ENCODE peak calls at places on chromosome 21, in four cellular contexts. C, B, S and K are unnamed samples. For H3K4me1, the result is how much of the 10 kb centered on the place peaks cover.

GRCh38 chr21:31490471-31490870 is 146.4 kb upstream of the TIAM1 start:
- DNase-seq in C (peak), B (no peak), S (no peak), K (no peak)

GRCh38 chr21:26843912-26844257 is 1.3 kb downstream of the ADAMTS1 start:
- DNase-seq in C (no peak), B (peak), S (no peak), K (no peak)

GRCh38 chr21:18443686-18444085 is 40.1 kb upstream of the TMPRSS15 start:
- DNase-seq in C (no peak), B (no peak), S (no peak), K (no peak)

GRCh38 chr21:26280715-26281310 is 110.2 kb upstream of the APP start:
- DNase-seq in C (no peak), B (no peak), S (peak), K (no peak)

GRCh38 chr21:39915881-39916280 is 48.6 kb downstream of the PCP4 start:
- DNase-seq in C (no peak), B (peak), S (no peak), K (no peak)

GRCh38 chr21:18449586-18449985 is 46.0 kb upstream of the TMPRSS15 start:
- DNase-seq in C (no peak), B (no peak), S (no peak), K (peak)

GRCh38 chr21:17585875-17586450 is 26.7 kb downstream of the BTG3 start:
- DNase-seq in C (no peak), B (peak), S (peak), K (no peak)

GRCh38 chr21:16536661-16537359 is 807.0 kb downstream of the USP25 start:
- DNase-seq in C (no peak), B (peak), S (no peak), K (peak)

GRCh38 chr21:45088729-45089128 is 14.3 kb downstream of the ADARB1 start:
- DNase-seq in C (no peak), B (no peak), S (no peak), K (no peak)

GRCh38 chr21:20856926-20857325 is 141.3 kb upstream of the NCAM2 start:
- DNase-seq in C (no peak), B (no peak), S (no peak), K (no peak)

GRCh38 chr21:28215214-28215954 is 777.3 kb downstream of the LTN1 start:
- DNase-seq in C (no peak), B (peak), S (no peak), K (peak)

GRCh38 chr21:40115775-40116174 is 248.5 kb downstream of the PCP4 start:
- DNase-seq in C (no peak), B (no peak), S (no peak), K (no peak)

GRCh38 chr21:37264808-37265207 is 2.3 kb downstream of the VPS26C start:
- DNase-seq in C (no peak), B (no peak), S (no peak), K (peak)

GRCh38 chr21:37268186-37268503 is 1.0 kb upstream of the VPS26C start:
- DNase-seq in C (no peak), B (no peak), S (no peak), K (no peak)

GRCh38 chr21:37269481-37269880 is 2.3 kb upstream of the VPS26C start:
- DNase-seq in C (no peak), B (no peak), S (no peak), K (no peak)

GRCh38 chr21:37266515-37267221 is 466 bp downstream of the VPS26C start:
- DNase-seq in C (no peak), B (peak), S (peak), K (no peak)

DNA sequence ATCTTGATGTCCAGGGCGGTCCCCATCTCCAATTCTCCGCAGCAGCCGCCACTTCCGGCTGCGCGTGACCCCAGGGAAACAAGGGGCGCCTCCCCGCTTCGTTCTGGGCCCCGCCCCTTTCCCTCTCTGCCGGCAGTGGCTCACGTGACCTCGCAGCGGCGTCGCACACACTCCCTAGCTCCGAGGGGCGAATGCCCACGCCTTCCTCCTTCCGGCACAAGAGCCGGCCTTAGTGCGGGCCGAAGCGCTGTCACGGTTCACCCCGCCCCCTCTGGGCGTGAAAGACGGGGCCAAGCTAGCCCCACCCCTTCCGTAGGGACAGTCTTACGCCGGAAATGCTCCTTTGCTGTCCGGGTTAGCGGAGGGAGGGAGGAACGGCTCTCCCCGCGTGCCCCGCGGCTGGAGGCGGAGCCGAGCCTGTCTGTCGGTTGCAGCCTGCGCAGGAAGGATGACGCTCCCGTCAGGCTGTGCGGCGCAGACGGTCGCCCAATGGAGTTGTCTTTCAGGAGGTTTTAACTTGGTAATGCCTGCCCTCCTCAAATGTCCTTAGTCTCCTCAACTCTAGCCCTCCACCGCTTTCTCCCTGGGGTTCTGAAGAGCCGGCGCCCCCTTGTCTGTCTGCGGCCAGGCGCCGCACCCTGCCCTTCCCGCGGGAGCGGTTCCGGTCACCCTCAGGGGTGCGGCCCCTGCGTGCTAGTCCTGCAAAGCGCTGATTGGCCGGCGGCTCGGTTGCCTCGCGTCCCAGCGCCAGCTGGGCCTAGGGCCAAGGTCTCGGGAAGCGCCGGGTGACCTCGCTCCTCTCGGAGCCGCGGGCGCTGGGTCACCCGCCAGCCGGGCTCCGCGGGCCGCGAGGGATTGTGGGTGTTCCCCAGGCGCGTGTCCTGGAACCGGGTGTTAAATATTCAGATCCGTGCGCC is at the start of gene VPS26C:
- DNase-seq in C (peak), B (peak), S (peak), K (peak)
- TF ChIP-seq CTCF in C (peak), B (no peak), S (no peak), K (peak)

GRCh38 chr21:38912789-38913119 is 107.0 kb downstream of the ETS2 start:
- DNase-seq in C (no peak), B (no peak), S (no peak), K (no peak)

GRCh38 chr21:38912355-38912619 is 106.6 kb downstream of the ETS2 start:
- DNase-seq in C (no peak), B (peak), S (no peak), K (no peak)

GRCh38 chr21:38914531-38915385 is 109.0 kb downstream of the ETS2 start:
- DNase-seq in C (no peak), B (peak), S (peak), K (no peak)

GRCh38 chr21:38914071-38914491 is 108.4 kb downstream of the ETS2 start:
- DNase-seq in C (no peak), B (no peak), S (no peak), K (no peak)

DNA sequence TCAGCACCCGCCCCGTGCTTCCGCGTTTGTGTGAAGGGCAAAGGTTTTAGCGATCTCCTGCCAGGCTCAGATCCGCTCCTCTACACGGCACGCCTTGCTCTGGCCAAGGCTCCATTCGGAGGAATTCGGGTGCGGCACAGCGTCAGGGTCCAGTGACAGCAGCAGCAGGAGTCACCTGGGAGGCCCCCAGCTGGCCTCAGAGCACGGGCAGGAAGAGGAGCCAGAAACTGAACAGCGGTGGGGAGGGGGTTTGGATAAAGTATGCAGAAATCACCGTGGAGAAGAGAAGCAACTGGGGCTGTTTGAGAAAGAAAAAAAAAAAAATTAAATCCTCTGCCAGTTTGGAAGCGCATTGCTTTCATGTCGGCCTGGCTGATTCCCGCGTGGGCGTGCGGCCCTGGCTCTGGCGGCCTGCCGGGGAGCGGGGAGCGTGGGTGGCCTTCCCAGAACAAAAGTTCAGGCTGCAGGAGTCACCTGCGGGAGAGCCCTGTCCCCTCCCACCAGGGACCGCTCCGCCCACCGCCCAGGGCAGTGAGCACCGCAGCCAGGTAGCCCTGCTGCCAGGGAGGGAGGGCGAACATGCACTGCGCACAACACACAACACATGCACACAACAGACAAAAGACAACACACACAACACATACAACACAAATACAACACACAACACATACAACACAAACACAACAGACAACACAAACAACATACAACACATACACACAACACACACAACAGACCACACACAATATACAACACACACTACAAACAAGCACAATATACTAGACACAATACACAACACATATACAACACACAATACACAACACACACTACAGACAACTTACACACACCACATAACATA is 107.6 kb downstream of the ETS2 start:
- DNase-seq in C (peak), B (peak), S (peak), K (peak)
- H3K4me1 ChIP-seq in C (under half), B (under half), S (under half), K (under half)

GRCh38 chr21:36105327-36105842 is 29.5 kb upstream of the CBR3 start:
- DNase-seq in C (no peak), B (no peak), S (no peak), K (no peak)
- H3K27ac ChIP-seq in C (no peak), B (no peak), S (no peak), K (no peak)

DNA sequence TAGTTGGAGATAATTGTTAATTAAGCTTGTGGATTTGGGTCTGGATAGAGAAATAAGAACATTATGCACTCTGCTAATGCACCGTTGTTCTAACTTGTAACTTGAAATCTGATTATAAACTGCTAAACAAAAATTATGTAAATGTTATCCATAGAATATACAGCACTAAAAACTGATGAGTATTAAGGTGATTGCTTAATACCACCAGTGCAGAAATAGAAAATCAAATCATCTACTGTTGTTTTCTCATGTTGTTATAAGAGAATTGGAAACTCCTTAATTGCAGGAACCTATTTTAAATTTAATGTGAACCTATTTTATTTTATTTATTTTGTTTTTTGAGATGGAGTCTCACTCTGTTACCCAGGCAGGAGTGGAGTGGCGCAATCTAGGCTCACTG is 125.7 kb downstream of the ITSN1 start:
- DNase-seq in C (no peak), B (no peak), S (no peak), K (no peak)
- TF ChIP-seq CTCF in C (no peak), B (no peak), S (no peak), K (no peak)

GRCh38 chr21:43921979-43922945 is 57.2 kb downstream of the AGPAT3 start:
- DNase-seq in C (no peak), B (peak), S (no peak), K (no peak)
- H3K4me1 ChIP-seq in C (under half), B (under half), S (under half), K (under half)

GRCh38 chr21:46226920-46227599 is 1.5 kb downstream of the LSS start:
- DNase-seq in C (no peak), B (peak), S (peak), K (peak)
- H3K27ac ChIP-seq in C (peak), B (no peak), S (no peak), K (peak)

DNA sequence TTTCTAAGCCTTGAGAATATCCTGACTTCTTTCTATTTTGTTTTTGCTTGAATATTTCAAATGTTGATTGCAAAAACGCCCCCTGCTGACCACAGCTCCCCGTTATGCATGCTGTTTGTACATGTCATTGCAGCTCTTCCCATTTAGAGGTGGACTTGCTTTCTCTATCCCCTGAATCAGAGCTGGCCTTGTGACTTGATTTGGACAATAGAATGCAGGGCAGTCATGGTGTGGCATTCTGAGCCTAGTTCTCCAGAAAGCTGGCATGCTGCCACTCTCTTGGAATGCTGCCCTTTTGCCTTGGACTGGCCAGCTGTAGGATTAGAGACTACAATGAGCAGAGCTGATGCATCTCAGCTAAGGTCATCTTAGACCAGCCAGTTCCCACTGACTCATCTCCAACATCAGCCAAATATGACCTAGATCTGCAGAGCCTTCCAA is 1561.5 kb downstream of the MRPL39 start:
- DNase-seq in C (peak), B (peak), S (peak), K (peak)
- TF ChIP-seq CTCF in C (no peak), B (peak), S (peak), K (no peak)

DNA sequence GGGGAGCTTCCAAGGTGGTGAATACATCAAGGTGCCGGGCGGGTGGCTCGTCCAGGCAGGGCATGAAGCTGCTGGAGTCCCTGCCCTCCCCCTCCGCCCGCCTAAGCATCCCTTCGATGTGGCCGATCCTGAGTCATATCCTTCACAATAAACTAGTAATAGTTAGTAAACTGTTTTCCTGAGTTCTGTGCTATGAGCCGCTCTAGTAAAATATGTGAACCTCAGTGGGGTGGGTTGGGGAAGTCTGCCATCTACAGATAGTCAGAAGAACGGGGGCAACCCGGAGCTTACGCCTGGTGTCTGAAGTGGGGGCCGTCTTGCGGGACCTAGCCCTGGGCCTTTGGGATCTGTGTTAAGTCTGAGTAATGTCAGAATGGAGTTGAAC is 21.6 kb downstream of the C2CD2 start:
- DNase-seq in C (no peak), B (peak), S (no peak), K (peak)
- H3K4me1 ChIP-seq in C (under half), B (under half), S (under half), K (under half)

GRCh38 chr21:42581676-42582371 is 68.2 kb downstream of the SLC37A1 start:
- DNase-seq in C (peak), B (no peak), S (no peak), K (no peak)

GRCh38 chr21:42583992-42584641 is 69.3 kb upstream of the PDE9A start:
- DNase-seq in C (no peak), B (no peak), S (no peak), K (no peak)

GRCh38 chr21:42583150-42583991 is 69.7 kb downstream of the SLC37A1 start:
- DNase-seq in C (peak), B (no peak), S (no peak), K (no peak)

GRCh38 chr21:42580793-42581201 is 67.1 kb downstream of the SLC37A1 start:
- DNase-seq in C (peak), B (no peak), S (no peak), K (no peak)

GRCh38 chr21:42582422-42583149 is 68.9 kb downstream of the SLC37A1 start:
- DNase-seq in C (no peak), B (no peak), S (no peak), K (no peak)
- H3K27ac ChIP-seq in C (no peak), B (no peak), S (no peak), K (no peak)